ENCODE peak calls at places on chromosomes 4 and X, in four cellular contexts. Y, X, Z and W are unnamed samples.

GRCh38 chr4:148730766-148731165 is 288.6 kb upstream of the NR3C2 start:
- DNase-seq in X (no peak), Z (no peak), Y (no peak), W (no peak)

GRCh38 chrX:136130931-136131843 is 16.1 kb upstream of the FHL1 start:
- DNase-seq in Y (no peak), Z (no peak), X (peak; percentile 35), W (no peak)

GRCh38 chr4:9996319-9997110 is 24.8 kb downstream of the SLC2A9 start:
- DNase-seq in X (no peak), Y (no peak), Z (no peak), W (no peak)

GRCh38 chr4:132180020-132180427 is 969.1 kb upstream of the PCDH10 start:
- DNase-seq in X (no peak), Y (no peak), Z (no peak), W (no peak)

GRCh38 chrX:56576721-56577120 is 13.3 kb downstream of the UBQLN2 start:
- DNase-seq in Y (no peak), Z (no peak), X (no peak), W (no peak)

GRCh38 chrX:40145001-40145631 is 47.4 kb upstream of the BCOR start:
- DNase-seq in X (no peak), Y (no peak), Z (no peak), W (no peak)

GRCh38 chrX:112968351-112969133 is 127.9 kb upstream of the AMOT start:
- DNase-seq in Z (no peak), Y (no peak), X (no peak), W (no peak)

GRCh38 chrX:53072418-53073114 is 9.6 kb upstream of the TSPYL2 start:
- DNase-seq in Y (no peak), X (no peak), Z (peak; percentile 58), W (no peak)

GRCh38 chrX:119686087-119686639 is 6.8 kb downstream of the SEPTIN6 start:
- DNase-seq in Y (no peak), Z (peak; percentile 77), X (no peak), W (no peak)

GRCh38 chr4:173270312-173271027 is 63.7 kb downstream of the HMGB2 start:
- DNase-seq in X (no peak), Z (no peak), Y (no peak), W (no peak)

GRCh38 chr4:72900952-72901351 is 168.6 kb downstream of the COX18 start:
- DNase-seq in X (no peak), Z (no peak), Y (no peak), W (no peak)

GRCh38 chrX:100880368-100880767 is 6.2 kb upstream of the NOX1 start:
- DNase-seq in X (no peak), Y (no peak), Z (no peak), W (no peak)

GRCh38 chr4:66562276-66562806 is 892.1 kb upstream of the EPHA5 start:
- DNase-seq in X (no peak), Z (no peak), Y (no peak), W (no peak)

GRCh38 chr4:87192155-87192919 is 28.1 kb downstream of the KLHL8 start:
- DNase-seq in Z (no peak), Y (no peak), X (no peak), W (no peak)

GRCh38 chrX:71058116-71058515 is 10.0 kb downstream of the SNX12 start:
- DNase-seq in Y (no peak), X (no peak), Z (no peak), W (no peak)

GRCh38 chr4:3257125-3257690 is 8.2 kb downstream of the MSANTD1 start:
- DNase-seq in Z (peak; percentile 54), X (no peak), Y (no peak), W (no peak)

GRCh38 chr4:41887821-41888699 is 47.2 kb upstream of the TMEM33 start:
- DNase-seq in Z (peak; percentile 19), Y (peak; percentile 29), X (no peak), W (no peak)

GRCh38 chr4:141036786-141037185 is 96.5 kb downstream of the RNF150 start:
- DNase-seq in X (no peak), Z (no peak), Y (no peak), W (no peak)

GRCh38 chr4:8912506-8912905 is 40.9 kb upstream of the HMX1 start:
- DNase-seq in Z (no peak), Y (no peak), X (no peak), W (no peak)

GRCh38 chr4:185912779-185913178 is 100.8 kb upstream of the SORBS2 start:
- DNase-seq in Z (peak; percentile 16), Y (no peak), X (no peak), W (no peak)

GRCh38 chr4:45004326-45004725 is 278.0 kb upstream of the GNPDA2 start:
- DNase-seq in Z (no peak), Y (no peak), X (no peak), W (no peak)

GRCh38 chr4:30380404-30380998 is 339.7 kb upstream of the PCDH7 start:
- DNase-seq in Z (peak; percentile 52), Y (no peak), X (peak; percentile 65), W (no peak)

GRCh38 chr4:15653864-15654391 is 1.2 kb downstream of the FBXL5 start:
- DNase-seq in Y (no peak), X (no peak), Z (peak; percentile 20), W (no peak)

GRCh38 chr4:8862800-8863758 is 8.6 kb downstream of the HMX1 start:
- DNase-seq in Y (no peak), X (no peak), Z (no peak), W (no peak)

GRCh38 chrX:25016938-25017598 is 1.3 kb upstream of the ARX start:
- DNase-seq in Z (no peak), Y (no peak), X (no peak), W (no peak)

GRCh38 chrX:68988865-68989264 is 160.0 kb downstream of the EFNB1 start:
- DNase-seq in X (no peak), Z (no peak), Y (no peak), W (no peak)

GRCh38 chr4:141275834-141276233 is 55.1 kb downstream of the ZNF330 start:
- DNase-seq in Y (no peak), X (no peak), Z (no peak), W (no peak)

GRCh38 chr4:150037251-150037856 is 40.9 kb upstream of the DCLK2 start:
- DNase-seq in X (no peak), Z (no peak), Y (no peak), W (no peak)